ENCODE peak calls at places on chromosomes 13 and 19, in five cellular contexts. V is AG04450; J is effector memory CD4-positive, alpha-beta T cell; L is breast epithelium; Z is Caco-2. W is an unnamed sample. For H3K9me3, the result is how much of the 10 kb centered on the place peaks cover.

GRCh38 chr19:46475976-46476375 is 4.6 kb upstream of the PNMA8A start:
- DNase-seq in V (no peak), Z (no peak), L (no peak), J (no peak), W (no peak)

GRCh38 chr13:46926856-46927625 is 30.2 kb upstream of the HTR2A start:
- DNase-seq in Z (no peak), V (no peak), L (no peak), J (no peak), W (no peak)

GRCh38 chr13:24624363-24624762 is 55.8 kb upstream of the ATP12A start:
- DNase-seq in J (no peak), Z (no peak), V (no peak), L (no peak), W (no peak)

GRCh38 chr19:2038284-2039081 is 12.6 kb downstream of the MKNK2 start:
- DNase-seq in L (no peak), Z (peak), V (no peak), J (no peak), W (no peak)

GRCh38 chr13:28574617-28575142 is 79.8 kb upstream of the FLT1 start:
- DNase-seq in V (peak), L (no peak), J (no peak), Z (no peak), W (no peak)

GRCh38 chr13:42152495-42152894 is 104.0 kb downstream of the DGKH start:
- DNase-seq in J (no peak), V (no peak), L (no peak), Z (no peak), W (no peak)

GRCh38 chr13:97431365-97431764 is 2.6 kb upstream of the RAP2A start:
- DNase-seq in J (no peak), L (no peak), V (no peak), Z (no peak), W (no peak)

GRCh38 chr13:111327701-111328100 is 7.3 kb downstream of the TEX29 start:
- DNase-seq in Z (no peak), L (no peak), J (no peak), V (no peak), W (no peak)

GRCh38 chr19:55432355-55432959 is 10.6 kb downstream of the SHISA7 start:
- DNase-seq in J (no peak), V (no peak), L (no peak), Z (no peak), W (no peak)

GRCh38 chr19:12720851-12721655 is 2.7 kb downstream of the TNPO2 start:
- DNase-seq in L (no peak), Z (no peak), V (no peak), J (no peak), W (no peak)

GRCh38 chr13:108044929-108045328 is 170.4 kb downstream of the LIG4 start:
- DNase-seq in J (no peak), V (no peak), Z (no peak), L (no peak), W (no peak)

GRCh38 chr19:13381827-13382632 is 124.2 kb downstream of the CACNA1A start:
- DNase-seq in J (no peak), Z (no peak), V (no peak), L (no peak), W (no peak)

DNA sequence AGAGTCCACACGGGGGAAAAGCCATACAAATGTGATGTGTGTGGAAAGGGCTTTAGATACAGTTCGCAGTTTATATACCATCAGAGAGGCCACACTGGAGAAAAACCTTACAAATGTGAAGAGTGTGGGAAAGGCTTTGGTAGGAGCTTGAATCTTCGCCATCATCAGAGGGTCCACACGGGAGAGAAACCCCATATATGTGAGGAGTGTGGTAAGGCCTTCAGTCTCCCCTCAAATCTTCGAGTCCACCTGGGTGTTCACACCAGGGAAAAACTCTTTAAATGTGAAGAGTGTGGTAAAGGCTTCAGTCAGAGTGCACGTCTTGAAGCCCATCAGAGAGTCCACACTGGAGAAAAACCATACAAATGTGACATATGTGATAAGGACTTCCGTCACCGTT is 23.3 kb upstream of the ZNF233 start:
- DNase-seq in V (no peak), L (no peak), Z (no peak), J (no peak), W (no peak)
- H3K9me3 ChIP-seq in V (under half), L (half or more), Z (under half), J (half or more), W (under half)

DNA sequence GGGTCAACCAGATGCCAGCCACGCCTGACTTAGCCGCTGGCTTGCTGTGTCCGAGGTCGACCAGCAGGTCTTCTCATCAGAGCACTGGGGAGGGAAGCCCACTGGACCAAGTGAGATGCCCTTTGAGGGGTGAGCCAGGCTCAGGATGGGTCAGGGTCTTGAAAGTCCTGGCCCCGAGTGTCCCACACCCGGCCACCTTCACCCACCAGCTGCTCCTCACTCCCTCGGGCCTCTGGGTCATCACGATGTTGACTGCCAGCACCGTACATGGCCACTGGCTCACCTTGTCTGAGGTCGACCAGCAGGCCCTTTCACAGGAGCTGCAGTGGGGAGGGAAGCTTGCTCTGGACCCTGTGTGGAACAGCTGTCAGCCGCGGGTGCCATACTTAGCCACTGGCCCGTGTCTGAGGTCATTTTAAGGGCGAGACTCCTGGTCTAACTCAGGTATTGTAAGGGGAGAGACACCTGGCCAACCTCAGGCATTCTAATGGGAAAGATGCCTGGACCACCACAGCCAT is 1361.3 kb downstream of the UQCRFS1 start:
- DNase-seq in L (no peak), J (no peak), V (no peak), Z (no peak), W (no peak)
- H3K9me3 ChIP-seq in L (under half), J (under half), V (under half), Z (under half), W (under half)

DNA sequence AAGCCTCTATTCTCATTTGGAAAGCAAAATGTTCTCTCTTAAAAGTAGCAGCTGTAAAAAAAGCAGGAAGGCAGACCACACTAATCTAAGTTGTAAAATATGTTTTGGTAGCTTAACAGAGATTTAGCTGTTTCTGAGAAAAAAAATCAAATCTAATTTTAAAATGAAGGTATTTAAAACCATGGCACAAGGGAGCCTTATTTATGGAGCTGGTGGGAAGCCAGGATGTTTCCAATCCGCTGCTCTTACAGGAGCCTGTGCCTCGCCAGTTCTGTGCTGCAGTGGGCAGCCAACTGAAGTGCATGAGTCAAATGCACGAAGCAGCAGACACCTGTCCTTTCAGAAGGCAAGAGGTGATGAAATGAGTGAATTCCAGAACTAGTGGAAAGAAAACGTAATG is 28.2 kb downstream of the GPC6 start:
- DNase-seq in L (no peak), J (no peak), V (no peak), Z (no peak), W (no peak)
- H3K9me3 ChIP-seq in L (under half), J (under half), V (under half), Z (under half), W (under half)

GRCh38 chr19:52473655-52474350 is 20.4 kb downstream of the ZNF578 start:
- DNase-seq in V (no peak), J (no peak), Z (no peak), L (no peak), W (no peak)

GRCh38 chr19:52474351-52475127 is 21.2 kb downstream of the ZNF578 start:
- DNase-seq in V (no peak), J (no peak), Z (no peak), L (no peak), W (no peak)
- H3K9me3 ChIP-seq in V (half or more), J (half or more), Z (half or more), L (half or more), W (under half)

GRCh38 chr13:104466016-104466415 is 1399.8 kb upstream of the SLC10A2 start:
- DNase-seq in V (no peak), J (no peak), L (no peak), Z (no peak), W (no peak)

GRCh38 chr13:104461049-104461448 is 1394.8 kb upstream of the SLC10A2 start:
- DNase-seq in L (no peak), J (no peak), V (no peak), Z (no peak), W (no peak)

DNA sequence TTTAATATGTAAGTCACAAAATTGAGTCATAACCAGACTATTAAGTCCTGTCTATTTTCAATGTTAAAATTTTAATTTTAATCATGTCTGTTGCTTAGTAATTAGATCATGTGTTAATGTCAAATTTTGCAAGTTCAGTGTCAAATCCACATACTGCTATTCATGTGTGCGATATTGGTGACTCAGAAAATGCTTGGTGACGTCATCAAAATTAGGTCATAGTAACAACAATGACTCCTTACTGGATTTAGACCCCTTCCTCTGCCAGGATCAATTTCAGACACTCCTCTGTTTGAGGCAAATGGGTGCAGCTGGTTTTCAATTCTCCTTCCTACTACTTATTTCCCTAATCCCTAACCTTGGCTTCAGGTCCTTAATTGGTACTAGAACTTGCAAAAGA is 1394.3 kb upstream of the SLC10A2 start:
- DNase-seq in Z (no peak), J (no peak), V (no peak), L (no peak), W (no peak)
- H3K9me3 ChIP-seq in Z (under half), J (under half), V (under half), L (under half), W (under half)

GRCh38 chr19:27635401-27635800 is 1577.5 kb downstream of the UQCRFS1 start:
- DNase-seq in V (no peak), Z (no peak), L (no peak), J (no peak), W (no peak)
- H3K9me3 ChIP-seq in V (under half), Z (under half), L (half or more), J (under half), W (under half)

DNA sequence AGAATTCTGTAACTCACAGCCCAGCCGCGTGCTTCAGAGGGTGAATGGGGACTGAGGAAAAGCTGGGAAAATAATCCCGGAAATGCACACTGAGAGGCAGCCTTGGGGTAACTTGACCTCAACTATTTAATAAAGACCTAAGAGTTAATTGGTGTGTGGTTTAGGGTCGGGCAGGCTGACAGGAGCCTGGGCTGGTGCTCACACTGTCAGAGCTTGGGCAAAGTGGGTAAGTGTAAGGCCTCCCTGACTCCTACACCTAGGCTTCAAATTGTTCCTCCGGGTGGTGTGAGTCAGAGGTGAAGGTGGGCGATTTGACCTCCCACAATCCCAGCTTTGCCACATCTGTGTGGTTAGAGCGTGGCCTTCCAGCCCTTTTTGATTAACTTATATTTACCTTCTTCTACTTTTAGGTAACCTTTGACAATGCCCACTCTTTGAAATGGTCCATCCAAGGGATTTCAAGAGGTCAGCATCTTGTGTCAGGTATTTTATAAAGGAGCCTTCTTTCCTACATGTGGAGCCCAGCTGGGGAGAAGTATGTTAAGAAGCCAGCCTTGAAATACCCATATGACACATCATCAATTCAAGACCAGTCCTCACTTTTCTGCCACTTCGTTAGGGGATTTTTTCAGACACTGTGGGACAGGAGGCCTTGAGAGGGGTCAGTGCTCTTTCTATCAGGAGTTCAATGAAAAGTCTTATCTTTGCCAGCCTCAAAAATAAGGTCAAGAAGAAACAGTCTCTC is 114.2 kb downstream of the NUFIP1 start:
- DNase-seq in Z (no peak), L (no peak), V (no peak), J (no peak), W (no peak)
- H3K9me3 ChIP-seq in Z (under half), L (under half), V (under half), J (under half), W (under half)

GRCh38 chr19:58128041-58128685 is 22.4 kb downstream of the ZNF329 start:
- DNase-seq in Z (no peak), V (no peak), J (no peak), L (no peak), W (no peak)

GRCh38 chr19:58118979-58119733 is 21.1 kb upstream of the ZSCAN18 start:
- DNase-seq in J (no peak), V (no peak), Z (no peak), L (no peak), W (no peak)

GRCh38 chr19:58117841-58118575 is 20.0 kb upstream of the ZSCAN18 start:
- DNase-seq in Z (no peak), V (no peak), J (no peak), L (no peak), W (no peak)

GRCh38 chr19:58129284-58129683 is 21.3 kb downstream of the ZNF329 start:
- DNase-seq in L (no peak), V (no peak), Z (no peak), J (no peak), W (no peak)

DNA sequence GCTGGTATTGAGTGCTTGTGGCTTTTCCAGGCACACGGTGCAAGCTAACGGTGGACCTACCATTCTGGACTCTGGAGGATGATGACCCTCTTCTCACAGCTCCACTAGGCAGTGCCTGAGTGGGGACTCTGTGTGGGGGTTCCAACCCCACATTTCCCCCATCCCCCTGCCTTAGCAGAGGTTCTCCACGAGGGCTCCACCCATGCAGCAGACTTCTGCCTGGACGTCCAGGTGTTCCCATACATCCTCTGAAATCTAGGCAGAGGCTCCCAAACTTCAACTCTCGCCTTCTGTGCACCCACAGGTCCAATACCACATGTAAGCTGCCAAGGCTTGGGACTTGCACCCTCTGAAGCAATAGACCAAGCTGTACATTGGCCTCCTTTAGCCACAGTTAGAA is 25.3 kb upstream of the ZSCAN18 start:
- DNase-seq in J (no peak), L (no peak), V (no peak), Z (no peak), W (no peak)
- H3K9me3 ChIP-seq in J (half or more), L (half or more), V (half or more), Z (half or more), W (half or more)